ENCODE peak calls at places on chromosomes 11 and 22, in seven cellular contexts. A is upper lobe of right lung, R is WTC11, Y is DMS53, M is NAMALWA, G is epithelial cell of proximal tubule, E is endothelial cell. X is an unnamed sample.

GRCh38 chr11:121571466-121571865 is 118.7 kb upstream of the SORL1-AS1 start:
- DNase-seq in A (no peak), R (no peak), Y (no peak), M (no peak), G (no peak), E (no peak), X (no peak)

GRCh38 chr22:36232715-36233401 is 6.5 kb downstream of the APOL2 start:
- DNase-seq in A (no peak), R (no peak), Y (no peak), M (no peak), G (no peak), E (no peak), X (no peak)

GRCh38 chr22:42368379-42369249 is 63.6 kb downstream of the NFAM1 start:
- DNase-seq in A (no peak), R (peak; percentile 81), Y (peak; percentile 60), M (peak; percentile 47), G (no peak), E (no peak), X (no peak)

GRCh38 chr11:64923151-64923661 is 1.3 kb upstream of the PPP2R5B start:
- DNase-seq in A (no peak), R (no peak), Y (no peak), M (no peak), G (no peak), E (no peak), X (no peak)

GRCh38 chr11:116835042-116835772 is 2.2 kb downstream of the APOA1 start:
- DNase-seq in A (no peak), R (no peak), Y (peak; percentile 49), M (no peak), G (no peak), E (no peak), X (no peak)

GRCh38 chr11:67583319-67584204 is at the start of gene GSTP1:
- DNase-seq in A (peak; percentile 96), R (peak; percentile 86), Y (peak; percentile 99), M (peak; percentile 86), G (no peak), E (peak; percentile 95), X (peak; percentile 83)

GRCh38 chr22:48494968-48495750 is 1332.5 kb downstream of the BRD1 start:
- DNase-seq in A (peak; percentile 61), R (no peak), Y (no peak), M (no peak), G (no peak), E (no peak), X (no peak)

GRCh38 chr11:8110396-8110795 is 29.4 kb downstream of the TUB start:
- DNase-seq in A (no peak), R (no peak), Y (no peak), M (no peak), G (no peak), E (no peak), X (no peak)

GRCh38 chr22:47627561-47628253 is 865.3 kb downstream of the TBC1D22A start:
- DNase-seq in A (peak; percentile 40), R (no peak), Y (no peak), M (no peak), G (no peak), E (no peak), X (peak; percentile 68)

GRCh38 chr11:67370351-67371076 is 2.9 kb downstream of the CLCF1 start:
- DNase-seq in A (no peak), R (no peak), Y (peak; percentile 35), M (no peak), G (no peak), E (no peak), X (no peak)

GRCh38 chr22:38737302-38738060 is 18.3 kb downstream of the SUN2 start:
- DNase-seq in A (no peak), R (no peak), Y (no peak), M (no peak), G (no peak), E (no peak), X (peak; percentile 47)

GRCh38 chr22:25849514-25849913 is 107.5 kb downstream of the MYO18B start:
- DNase-seq in A (no peak), R (no peak), Y (no peak), M (no peak), G (no peak), E (no peak), X (no peak)

GRCh38 chr22:34986461-34986977 is 79.4 kb upstream of the ISX start:
- DNase-seq in A (no peak), R (no peak), Y (no peak), M (no peak), G (no peak), E (no peak), X (no peak)

GRCh38 chr22:33076368-33076767 is 18.2 kb upstream of the SYN3 start:
- DNase-seq in A (no peak), R (no peak), Y (peak; percentile 4), M (peak; percentile 36), G (no peak), E (peak; percentile 19), X (no peak)

GRCh38 chr11:29328961-29329441 is 687.8 kb downstream of the KCNA4 start:
- DNase-seq in A (no peak), R (no peak), Y (peak; percentile 80), M (peak; percentile 22), G (no peak), E (peak; percentile 7), X (peak; percentile 77)

GRCh38 chr11:16690061-16690460 is 48.4 kb upstream of the C11orf58 start:
- DNase-seq in A (no peak), R (no peak), Y (no peak), M (no peak), G (peak; percentile 18), E (no peak), X (no peak)